ENCODE peak calls at places on chromosomes 3 and 15, in eight cellular contexts. G is AG04450, K is WTC11, S is activated B cell treated with CpG ODN at 0.5 μM for 24 hours, J is lower lobe of right lung, C is HFF-Myc, H is breast epithelium, T is endothelial cell. L is an unnamed sample.

GRCh38 chr15:57185507-57186074 is 190.7 kb upstream of the CGNL1 start:
- DNase-seq in G (no peak), K (no peak), S (no peak), J (no peak), C (no peak), H (no peak), T (no peak), L (no peak)

GRCh38 chr15:29470794-29471193 is 201.2 kb upstream of the NSMCE3 start:
- DNase-seq in G (no peak), K (no peak), S (no peak), J (no peak), C (no peak), H (no peak), T (no peak), L (no peak)

GRCh38 chr3:8900065-8900464 is 63.2 kb downstream of the RAD18 start:
- DNase-seq in G (peak), K (no peak), S (no peak), J (no peak), C (no peak), H (no peak), T (no peak), L (no peak)

GRCh38 chr3:181565416-181565815 is 146.3 kb upstream of the SOX2 start:
- DNase-seq in G (no peak), K (no peak), S (no peak), J (no peak), C (no peak), H (no peak), T (no peak), L (no peak)

GRCh38 chr15:64897345-64897985 is 14.2 kb upstream of the ANKDD1A start:
- DNase-seq in G (no peak), K (no peak), S (no peak), J (peak), C (peak), H (no peak), T (no peak), L (no peak)

GRCh38 chr3:8954938-8955763 is 8.1 kb downstream of the RAD18 start:
- DNase-seq in G (no peak), K (no peak), S (no peak), J (no peak), C (no peak), H (no peak), T (no peak), L (no peak)

GRCh38 chr3:196774191-196774820 is 34.6 kb downstream of the PAK2 start:
- DNase-seq in G (no peak), K (no peak), S (no peak), J (no peak), C (peak), H (no peak), T (no peak), L (no peak)

GRCh38 chr3:186705882-186706780 is 11.0 kb upstream of the KNG1 start:
- DNase-seq in G (no peak), K (no peak), S (no peak), J (no peak), C (no peak), H (no peak), T (no peak), L (peak)

GRCh38 chr3:174439621-174440349 is 419.3 kb upstream of the NAALADL2 start:
- DNase-seq in G (peak), K (no peak), S (no peak), J (no peak), C (peak), H (peak), T (peak), L (no peak)

GRCh38 chr3:78994174-78995027 is 773.4 kb downstream of the ROBO1 start:
- DNase-seq in G (no peak), K (no peak), S (no peak), J (no peak), C (no peak), H (no peak), T (no peak), L (no peak)

GRCh38 chr3:49930922-49931321 is 1.3 kb upstream of the MON1A start:
- DNase-seq in G (no peak), K (peak), S (no peak), J (no peak), C (no peak), H (no peak), T (peak), L (no peak)
- TF ChIP-seq CTCF in G (no peak), K (no peak), S (no peak), J (no peak), C (no peak), H (no peak), T (no peak), L (no peak)

GRCh38 chr15:70636540-70637165 is 126.7 kb downstream of the UACA start:
- DNase-seq in G (no peak), K (peak), S (no peak), J (no peak), C (no peak), H (no peak), T (peak), L (no peak)
- TF ChIP-seq CTCF in G (peak), K (no peak), S (no peak), J (no peak), C (peak), H (no peak), T (no peak), L (no peak)

GRCh38 chr3:10286596-10287295 is 6.0 kb downstream of the GHRL start:
- DNase-seq in G (peak), K (no peak), S (no peak), J (no peak), C (peak), H (no peak), T (no peak), L (no peak)
- TF ChIP-seq CTCF in G (peak), K (no peak), S (no peak), J (no peak), C (peak), H (no peak), T (no peak), L (peak)

GRCh38 chr3:10413041-10413440 is 92.1 kb upstream of the SEC13 start:
- DNase-seq in G (no peak), K (no peak), S (no peak), J (no peak), C (no peak), H (no peak), T (no peak), L (no peak)

GRCh38 chr3:10408680-10409079 is 87.8 kb upstream of the SEC13 start:
- DNase-seq in G (no peak), K (no peak), S (no peak), J (no peak), C (no peak), H (no peak), T (no peak), L (no peak)

GRCh38 chr3:10411598-10412332 is 90.9 kb upstream of the SEC13 start:
- DNase-seq in G (no peak), K (no peak), S (no peak), J (peak), C (no peak), H (no peak), T (no peak), L (no peak)

GRCh38 chr3:10407361-10407760 is 86.4 kb upstream of the SEC13 start:
- DNase-seq in G (no peak), K (no peak), S (no peak), J (no peak), C (no peak), H (no peak), T (no peak), L (no peak)

DNA sequence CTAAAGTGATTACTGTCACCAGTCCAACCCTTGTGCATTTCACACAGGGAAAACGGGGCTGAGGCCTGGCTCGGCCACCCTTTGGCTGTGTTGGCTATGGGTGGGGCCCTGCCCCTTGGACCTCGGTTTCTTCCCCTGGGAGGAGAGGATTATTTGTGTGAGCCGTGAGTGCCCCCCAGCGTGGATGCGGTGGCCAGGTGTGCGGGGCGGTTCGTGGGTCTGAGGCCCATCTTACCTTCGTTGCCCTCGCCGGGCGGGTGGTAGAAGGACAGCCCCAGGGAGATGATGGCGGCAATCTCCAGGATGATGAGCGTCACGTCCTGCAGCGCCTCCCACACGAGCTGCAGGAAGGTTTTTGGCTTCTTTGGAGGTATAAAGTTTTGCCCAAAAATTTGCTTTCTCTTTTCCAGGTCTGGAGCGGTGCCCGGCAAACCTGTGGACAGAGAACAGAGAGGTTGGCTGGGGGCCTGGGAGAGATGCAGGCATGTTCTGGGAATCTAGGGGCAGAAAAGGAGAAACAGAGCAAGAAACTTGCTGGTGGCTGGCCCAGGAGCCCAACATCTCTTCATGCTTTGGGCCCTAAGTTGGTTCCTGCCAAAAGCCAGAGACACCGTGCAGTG is 89.6 kb upstream of the SEC13 start:
- DNase-seq in G (no peak), K (no peak), S (no peak), J (peak), C (no peak), H (no peak), T (no peak), L (no peak)
- TF ChIP-seq CTCF in G (no peak), K (no peak), S (no peak), J (no peak), C (no peak), H (no peak), T (no peak), L (no peak)

GRCh38 chr15:74396445-74397238 is 29.2 kb upstream of the CYP11A1 start:
- DNase-seq in G (no peak), K (no peak), S (peak), J (no peak), C (no peak), H (no peak), T (no peak), L (no peak)
- TF ChIP-seq CTCF in G (no peak), K (no peak), S (no peak), J (no peak), C (no peak), H (no peak), T (no peak), L (no peak)

GRCh38 chr15:31887246-31887645 is 143.1 kb upstream of the CHRNA7 start:
- DNase-seq in G (no peak), K (peak), S (no peak), J (no peak), C (no peak), H (no peak), T (peak), L (no peak)
- TF ChIP-seq CTCF in G (no peak), K (no peak), S (no peak), J (no peak), C (no peak), H (no peak), T (peak), L (no peak)